ENCODE peak calls at places on chromosomes 4 and X, in six cellular contexts. One of them, this sample, is unnamed.

GRCh38 chr4:158285429-158286216 is 75.3 kb downstream of the TMEM144 start:
- DNase-seq in pancreas: no peak
- DNase-seq in activated CD8-positive, alpha-beta T cell treated with anti-CD3 and anti-CD28 coated beads for 36 hours: no peak
- DNase-seq in kidney: no peak
- DNase-seq in heart right ventricle: no peak
- DNase-seq in CD8-positive, alpha-beta T cell: no peak
- DNase-seq in this sample: no peak

GRCh38 chr4:77443941-77444340 is 161.7 kb upstream of the CXCL13 start:
- DNase-seq in pancreas: no peak
- DNase-seq in activated CD8-positive, alpha-beta T cell treated with anti-CD3 and anti-CD28 coated beads for 36 hours: no peak
- DNase-seq in kidney: no peak
- DNase-seq in heart right ventricle: no peak
- DNase-seq in CD8-positive, alpha-beta T cell: no peak
- DNase-seq in this sample: no peak

GRCh38 chr4:53713767-53714166 is 122.5 kb upstream of the LNX1 start:
- DNase-seq in pancreas: no peak
- DNase-seq in activated CD8-positive, alpha-beta T cell treated with anti-CD3 and anti-CD28 coated beads for 36 hours: no peak
- DNase-seq in kidney: no peak
- DNase-seq in heart right ventricle: no peak
- DNase-seq in CD8-positive, alpha-beta T cell: no peak
- DNase-seq in this sample: no peak

GRCh38 chr4:10077492-10078335 is 38.9 kb downstream of the WDR1 start:
- DNase-seq in pancreas: no peak
- DNase-seq in activated CD8-positive, alpha-beta T cell treated with anti-CD3 and anti-CD28 coated beads for 36 hours: no peak
- DNase-seq in kidney: peak; percentile 78
- DNase-seq in heart right ventricle: no peak
- DNase-seq in CD8-positive, alpha-beta T cell: no peak
- DNase-seq in this sample: peak; percentile 22

GRCh38 chr4:121252224-121252806 is 88.2 kb upstream of the TNIP3 start:
- DNase-seq in pancreas: peak; percentile 37
- DNase-seq in activated CD8-positive, alpha-beta T cell treated with anti-CD3 and anti-CD28 coated beads for 36 hours: peak; percentile 75
- DNase-seq in kidney: peak; percentile 74
- DNase-seq in heart right ventricle: peak; percentile 39
- DNase-seq in CD8-positive, alpha-beta T cell: peak; percentile 60
- DNase-seq in this sample: peak; percentile 59

GRCh38 chr4:136183513-136183912 is 1348.8 kb downstream of the PCDH18 start:
- DNase-seq in pancreas: no peak
- DNase-seq in activated CD8-positive, alpha-beta T cell treated with anti-CD3 and anti-CD28 coated beads for 36 hours: no peak
- DNase-seq in kidney: no peak
- DNase-seq in heart right ventricle: no peak
- DNase-seq in CD8-positive, alpha-beta T cell: no peak
- DNase-seq in this sample: no peak

GRCh38 chr4:87574996-87575395 is 33.3 kb upstream of the DSPP start:
- DNase-seq in pancreas: no peak
- DNase-seq in activated CD8-positive, alpha-beta T cell treated with anti-CD3 and anti-CD28 coated beads for 36 hours: no peak
- DNase-seq in kidney: no peak
- DNase-seq in heart right ventricle: no peak
- DNase-seq in CD8-positive, alpha-beta T cell: no peak
- DNase-seq in this sample: no peak

GRCh38 chrX:118360429-118361125 is 14.7 kb downstream of the WDR44 start:
- DNase-seq in pancreas: no peak
- DNase-seq in activated CD8-positive, alpha-beta T cell treated with anti-CD3 and anti-CD28 coated beads for 36 hours: no peak
- DNase-seq in kidney: no peak
- DNase-seq in heart right ventricle: no peak
- DNase-seq in CD8-positive, alpha-beta T cell: no peak
- DNase-seq in this sample: no peak

GRCh38 chr4:153464068-153464467 is 2.1 kb upstream of the TMEM131L start:
- DNase-seq in pancreas: no peak
- DNase-seq in activated CD8-positive, alpha-beta T cell treated with anti-CD3 and anti-CD28 coated beads for 36 hours: no peak
- DNase-seq in kidney: no peak
- DNase-seq in heart right ventricle: no peak
- DNase-seq in CD8-positive, alpha-beta T cell: no peak
- DNase-seq in this sample: no peak

GRCh38 chrX:37785569-37785968 is 5.7 kb downstream of the CYBB start:
- DNase-seq in pancreas: no peak
- DNase-seq in activated CD8-positive, alpha-beta T cell treated with anti-CD3 and anti-CD28 coated beads for 36 hours: no peak
- DNase-seq in kidney: no peak
- DNase-seq in heart right ventricle: no peak
- DNase-seq in CD8-positive, alpha-beta T cell: no peak
- DNase-seq in this sample: no peak

GRCh38 chr4:109301691-109302365 is 630 bp downstream of the COL25A1 start:
- DNase-seq in pancreas: no peak
- DNase-seq in activated CD8-positive, alpha-beta T cell treated with anti-CD3 and anti-CD28 coated beads for 36 hours: no peak
- DNase-seq in kidney: peak; percentile 66
- DNase-seq in heart right ventricle: no peak
- DNase-seq in CD8-positive, alpha-beta T cell: no peak
- DNase-seq in this sample: peak; percentile 17

GRCh38 chr4:72629540-72629939 is 60.5 kb upstream of the ADAMTS3 start:
- DNase-seq in pancreas: no peak
- DNase-seq in activated CD8-positive, alpha-beta T cell treated with anti-CD3 and anti-CD28 coated beads for 36 hours: no peak
- DNase-seq in kidney: no peak
- DNase-seq in heart right ventricle: no peak
- DNase-seq in CD8-positive, alpha-beta T cell: no peak
- DNase-seq in this sample: no peak

GRCh38 chr4:187176261-187176910 is 452.7 kb upstream of the FAT1 start:
- DNase-seq in pancreas: no peak
- DNase-seq in activated CD8-positive, alpha-beta T cell treated with anti-CD3 and anti-CD28 coated beads for 36 hours: no peak
- DNase-seq in kidney: no peak
- DNase-seq in heart right ventricle: no peak
- DNase-seq in CD8-positive, alpha-beta T cell: no peak
- DNase-seq in this sample: no peak

GRCh38 chr4:29304595-29304994 is 1415.6 kb upstream of the PCDH7 start:
- DNase-seq in pancreas: no peak
- DNase-seq in activated CD8-positive, alpha-beta T cell treated with anti-CD3 and anti-CD28 coated beads for 36 hours: no peak
- DNase-seq in kidney: no peak
- DNase-seq in heart right ventricle: no peak
- DNase-seq in CD8-positive, alpha-beta T cell: no peak
- DNase-seq in this sample: no peak

GRCh38 chrX:107686792-107687191 is 58.5 kb downstream of the PRPS1 start:
- DNase-seq in pancreas: no peak
- DNase-seq in activated CD8-positive, alpha-beta T cell treated with anti-CD3 and anti-CD28 coated beads for 36 hours: no peak
- DNase-seq in kidney: no peak
- DNase-seq in heart right ventricle: no peak
- DNase-seq in CD8-positive, alpha-beta T cell: no peak
- DNase-seq in this sample: no peak

DNA sequence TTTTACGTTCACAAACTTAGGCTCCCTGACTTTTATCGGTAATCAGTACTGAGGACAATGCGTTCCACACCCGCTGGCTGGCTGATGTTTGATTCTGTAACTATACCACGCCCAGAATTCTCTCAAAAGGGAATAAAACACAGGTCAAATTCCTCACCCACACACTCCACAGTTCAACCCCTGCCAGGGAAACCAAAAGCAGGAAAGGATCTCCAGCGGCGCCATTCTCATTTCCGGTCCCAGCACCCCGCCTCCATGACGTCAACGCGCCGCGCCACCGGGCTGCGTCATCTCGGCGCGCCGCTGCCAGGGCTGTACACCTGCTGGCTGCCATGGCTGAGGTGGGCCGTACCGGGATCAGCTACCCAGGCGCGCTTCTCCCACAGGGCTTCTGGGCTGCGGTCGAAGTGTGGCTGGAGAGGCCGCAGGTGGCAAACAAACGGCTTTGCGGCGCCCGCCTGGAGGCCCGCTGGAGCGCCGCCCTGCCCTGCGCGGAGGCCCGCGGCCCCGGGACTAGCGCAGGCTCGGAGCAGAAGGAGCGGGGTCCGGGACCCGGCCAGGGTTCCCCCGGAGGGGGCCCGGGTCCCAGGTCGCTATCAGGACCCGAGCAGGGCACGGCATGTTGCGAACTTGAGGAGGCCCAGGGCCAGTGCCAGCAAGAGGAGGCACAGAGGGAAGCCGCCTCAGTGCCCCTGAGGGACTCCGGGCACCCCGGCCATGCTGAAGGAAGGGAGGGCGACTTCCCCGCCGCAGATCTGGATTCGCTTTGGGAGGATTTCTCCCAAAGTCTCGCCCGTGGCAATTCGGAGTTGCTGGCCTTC is at the start of the genes ACOX3 and TRMT44:
- DNase-seq in pancreas: peak; percentile 87
- DNase-seq in activated CD8-positive, alpha-beta T cell treated with anti-CD3 and anti-CD28 coated beads for 36 hours: peak; percentile 92
- DNase-seq in kidney: peak; percentile 96
- DNase-seq in heart right ventricle: peak; percentile 91
- DNase-seq in CD8-positive, alpha-beta T cell: peak; percentile 94
- DNase-seq in this sample: peak; percentile 93
- TF ChIP-seq CTCF in pancreas: no peak
- TF ChIP-seq CTCF in activated CD8-positive, alpha-beta T cell treated with anti-CD3 and anti-CD28 coated beads for 36 hours: no peak
- TF ChIP-seq CTCF in kidney: no peak
- TF ChIP-seq CTCF in heart right ventricle: no peak
- TF ChIP-seq CTCF in CD8-positive, alpha-beta T cell: no peak
- TF ChIP-seq CTCF in this sample: no peak

GRCh38 chr4:139458999-139459398 is 5.1 kb downstream of the RAB33B start:
- DNase-seq in pancreas: no peak
- DNase-seq in activated CD8-positive, alpha-beta T cell treated with anti-CD3 and anti-CD28 coated beads for 36 hours: no peak
- DNase-seq in kidney: no peak
- DNase-seq in heart right ventricle: no peak
- DNase-seq in CD8-positive, alpha-beta T cell: no peak
- DNase-seq in this sample: no peak
- TF ChIP-seq CTCF in pancreas: no peak
- TF ChIP-seq CTCF in activated CD8-positive, alpha-beta T cell treated with anti-CD3 and anti-CD28 coated beads for 36 hours: no peak
- TF ChIP-seq CTCF in kidney: no peak
- TF ChIP-seq CTCF in heart right ventricle: no peak
- TF ChIP-seq CTCF in CD8-positive, alpha-beta T cell: no peak
- TF ChIP-seq CTCF in this sample: no peak

GRCh38 chr4:41095192-41095872 is 119.0 kb downstream of the APBB2 start:
- DNase-seq in pancreas: no peak
- DNase-seq in activated CD8-positive, alpha-beta T cell treated with anti-CD3 and anti-CD28 coated beads for 36 hours: no peak
- DNase-seq in kidney: no peak
- DNase-seq in heart right ventricle: no peak
- DNase-seq in CD8-positive, alpha-beta T cell: no peak
- DNase-seq in this sample: no peak
- TF ChIP-seq CTCF in pancreas: no peak
- TF ChIP-seq CTCF in activated CD8-positive, alpha-beta T cell treated with anti-CD3 and anti-CD28 coated beads for 36 hours: no peak
- TF ChIP-seq CTCF in kidney: no peak
- TF ChIP-seq CTCF in heart right ventricle: no peak
- TF ChIP-seq CTCF in CD8-positive, alpha-beta T cell: no peak
- TF ChIP-seq CTCF in this sample: no peak

GRCh38 chr4:74111990-74112389 is 13.0 kb upstream of the CXCL2 start:
- DNase-seq in pancreas: no peak
- DNase-seq in activated CD8-positive, alpha-beta T cell treated with anti-CD3 and anti-CD28 coated beads for 36 hours: no peak
- DNase-seq in kidney: peak; percentile 77
- DNase-seq in heart right ventricle: peak; percentile 38
- DNase-seq in CD8-positive, alpha-beta T cell: no peak
- DNase-seq in this sample: no peak
- TF ChIP-seq CTCF in pancreas: no peak
- TF ChIP-seq CTCF in activated CD8-positive, alpha-beta T cell treated with anti-CD3 and anti-CD28 coated beads for 36 hours: no peak
- TF ChIP-seq CTCF in kidney: no peak
- TF ChIP-seq CTCF in heart right ventricle: no peak
- TF ChIP-seq CTCF in CD8-positive, alpha-beta T cell: no peak
- TF ChIP-seq CTCF in this sample: no peak

DNA sequence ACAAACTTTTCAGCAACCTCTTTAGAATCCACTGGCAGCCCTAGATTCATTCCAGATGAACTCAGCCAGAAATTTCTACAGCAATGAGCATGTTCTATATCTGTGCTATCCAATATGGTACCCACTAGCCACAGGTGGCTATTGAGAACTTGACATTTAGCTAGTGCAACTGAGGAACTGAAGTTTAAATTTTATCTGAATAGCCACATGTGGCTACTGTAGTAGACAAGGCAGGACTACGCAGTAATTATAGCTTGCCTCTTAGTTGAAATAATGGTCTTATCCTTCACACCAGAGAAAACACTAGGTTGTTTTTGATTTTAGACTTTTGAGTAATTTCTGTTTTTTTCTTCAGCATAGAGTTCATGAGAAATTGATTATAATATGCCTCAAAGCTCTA is 2.6 kb upstream of the TCEANC start:
- DNase-seq in pancreas: no peak
- DNase-seq in activated CD8-positive, alpha-beta T cell treated with anti-CD3 and anti-CD28 coated beads for 36 hours: no peak
- DNase-seq in kidney: no peak
- DNase-seq in heart right ventricle: no peak
- DNase-seq in CD8-positive, alpha-beta T cell: no peak
- DNase-seq in this sample: no peak
- TF ChIP-seq CTCF in pancreas: no peak
- TF ChIP-seq CTCF in activated CD8-positive, alpha-beta T cell treated with anti-CD3 and anti-CD28 coated beads for 36 hours: no peak
- TF ChIP-seq CTCF in kidney: no peak
- TF ChIP-seq CTCF in heart right ventricle: no peak
- TF ChIP-seq CTCF in CD8-positive, alpha-beta T cell: no peak
- TF ChIP-seq CTCF in this sample: no peak

GRCh38 chr4:133320576-133321170 is 171.6 kb downstream of the PCDH10 start:
- DNase-seq in pancreas: no peak
- DNase-seq in activated CD8-positive, alpha-beta T cell treated with anti-CD3 and anti-CD28 coated beads for 36 hours: no peak
- DNase-seq in kidney: no peak
- DNase-seq in heart right ventricle: no peak
- DNase-seq in CD8-positive, alpha-beta T cell: no peak
- DNase-seq in this sample: peak; percentile 16
- TF ChIP-seq CTCF in pancreas: no peak
- TF ChIP-seq CTCF in activated CD8-positive, alpha-beta T cell treated with anti-CD3 and anti-CD28 coated beads for 36 hours: peak; percentile 47
- TF ChIP-seq CTCF in kidney: peak; percentile 28
- TF ChIP-seq CTCF in heart right ventricle: peak; percentile 45
- TF ChIP-seq CTCF in CD8-positive, alpha-beta T cell: no peak
- TF ChIP-seq CTCF in this sample: peak; percentile 47

GRCh38 chr4:25667931-25668557 is 12.4 kb downstream of the SLC34A2 start:
- DNase-seq in pancreas: no peak
- DNase-seq in activated CD8-positive, alpha-beta T cell treated with anti-CD3 and anti-CD28 coated beads for 36 hours: no peak
- DNase-seq in kidney: no peak
- DNase-seq in heart right ventricle: no peak
- DNase-seq in CD8-positive, alpha-beta T cell: no peak
- DNase-seq in this sample: no peak
- TF ChIP-seq CTCF in pancreas: no peak
- TF ChIP-seq CTCF in activated CD8-positive, alpha-beta T cell treated with anti-CD3 and anti-CD28 coated beads for 36 hours: no peak
- TF ChIP-seq CTCF in kidney: no peak
- TF ChIP-seq CTCF in heart right ventricle: no peak
- TF ChIP-seq CTCF in CD8-positive, alpha-beta T cell: no peak
- TF ChIP-seq CTCF in this sample: no peak

DNA sequence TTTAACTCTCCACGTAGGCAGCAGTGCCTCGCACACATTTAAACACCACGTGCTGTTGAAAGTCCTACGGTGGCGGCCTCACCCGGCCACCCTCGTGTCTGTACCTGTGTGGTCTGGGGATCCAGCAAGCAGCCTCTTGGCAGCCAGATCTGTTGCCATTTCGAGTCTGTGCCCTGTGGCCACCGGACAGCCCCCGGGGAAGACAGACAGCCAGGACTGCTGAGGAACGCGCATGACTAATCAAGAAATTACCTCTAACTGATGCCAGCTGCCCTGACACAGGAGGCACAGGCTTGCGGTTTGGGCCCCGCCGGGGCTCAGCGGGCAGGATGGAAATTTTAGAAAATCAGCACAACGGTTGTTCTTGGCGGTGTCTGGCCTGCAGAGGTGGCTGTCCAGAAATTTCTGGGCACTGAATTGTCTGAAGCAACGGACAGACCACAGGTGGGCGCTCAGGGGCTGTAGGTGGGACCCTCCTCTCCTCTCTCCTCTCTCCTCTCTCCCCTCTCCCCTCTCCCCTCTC is 15.6 kb upstream of the ASMTL start:
- DNase-seq in pancreas: peak; percentile 11
- DNase-seq in activated CD8-positive, alpha-beta T cell treated with anti-CD3 and anti-CD28 coated beads for 36 hours: peak; percentile 93
- DNase-seq in kidney: peak; percentile 79
- DNase-seq in heart right ventricle: peak; percentile 3
- DNase-seq in CD8-positive, alpha-beta T cell: peak; percentile 80
- DNase-seq in this sample: peak; percentile 71
- TF ChIP-seq CTCF in pancreas: no peak
- TF ChIP-seq CTCF in activated CD8-positive, alpha-beta T cell treated with anti-CD3 and anti-CD28 coated beads for 36 hours: no peak
- TF ChIP-seq CTCF in kidney: no peak
- TF ChIP-seq CTCF in heart right ventricle: no peak
- TF ChIP-seq CTCF in CD8-positive, alpha-beta T cell: no peak
- TF ChIP-seq CTCF in this sample: peak; percentile 42

DNA sequence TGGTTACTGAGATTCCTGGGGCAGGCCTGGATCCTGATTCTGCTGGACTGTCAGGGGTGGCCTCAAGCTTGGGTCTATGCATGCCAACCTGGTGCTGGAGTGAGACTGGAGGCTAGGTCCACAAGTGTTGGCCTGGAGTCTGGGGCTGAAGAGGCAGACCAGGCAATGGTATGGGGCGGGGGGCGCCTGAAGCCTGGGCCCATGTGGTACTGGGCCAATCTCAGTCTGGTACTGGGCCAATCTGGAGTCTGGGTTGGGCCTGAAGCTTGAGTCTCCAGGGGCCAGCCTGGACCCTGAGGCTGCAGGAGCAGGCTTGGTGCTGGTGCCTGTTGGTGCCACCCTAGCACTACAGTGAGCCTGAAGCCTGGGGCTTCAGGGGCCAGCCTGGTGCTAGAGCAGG is 108.9 kb upstream of the ZCCHC13 start:
- DNase-seq in pancreas: no peak
- DNase-seq in activated CD8-positive, alpha-beta T cell treated with anti-CD3 and anti-CD28 coated beads for 36 hours: no peak
- DNase-seq in kidney: no peak
- DNase-seq in heart right ventricle: no peak
- DNase-seq in CD8-positive, alpha-beta T cell: no peak
- DNase-seq in this sample: no peak
- TF ChIP-seq CTCF in pancreas: no peak
- TF ChIP-seq CTCF in activated CD8-positive, alpha-beta T cell treated with anti-CD3 and anti-CD28 coated beads for 36 hours: no peak
- TF ChIP-seq CTCF in kidney: no peak
- TF ChIP-seq CTCF in heart right ventricle: no peak
- TF ChIP-seq CTCF in CD8-positive, alpha-beta T cell: no peak
- TF ChIP-seq CTCF in this sample: no peak